ENCODE peak calls at places on chromosomes 12 and 14, in six cellular contexts. O is omental fat pad, E is A549, T is AG10803, Z is MCF 10A, Q is heart left ventricle. U is an unnamed sample.

GRCh38 chr14:22474730-22475351 is 114.2 kb downstream of the DAD1 start:
- DNase-seq in Z (no peak), O (no peak), T (peak), Q (no peak), E (no peak), U (no peak)

GRCh38 chr12:132727091-132727794 is 16.6 kb downstream of the PGAM5 start:
- DNase-seq in Q (no peak), O (no peak), Z (no peak), T (no peak), E (no peak), U (no peak)

GRCh38 chr14:80215756-80216581 is 4.7 kb upstream of the DIO2 start:
- DNase-seq in E (peak), Z (peak), Q (peak), T (peak), O (no peak), U (no peak)

GRCh38 chr14:21068521-21069387 is 1.4 kb upstream of the ARHGEF40 start:
- DNase-seq in Q (peak), E (peak), T (peak), O (no peak), Z (peak), U (peak)

GRCh38 chr14:61034416-61035100 is 53.5 kb downstream of the SLC38A6 start:
- DNase-seq in Z (peak), O (no peak), Q (no peak), T (no peak), E (no peak), U (peak)

GRCh38 chr14:89625988-89626806 is 209.2 kb upstream of the FOXN3 start:
- DNase-seq in Z (no peak), Q (no peak), E (no peak), T (no peak), O (no peak), U (no peak)

GRCh38 chr12:55499810-55500252 is 7.7 kb downstream of the OR6C68 start:
- DNase-seq in O (no peak), Z (no peak), T (no peak), Q (no peak), E (no peak), U (no peak)

GRCh38 chr12:64965920-64966319 is 141.5 kb downstream of the TBC1D30 start:
- DNase-seq in O (no peak), Q (no peak), E (no peak), Z (no peak), T (no peak), U (no peak)

GRCh38 chr12:55996201-55996714 is 818 bp upstream of the SUOX start:
- DNase-seq in O (no peak), Z (peak), E (peak), Q (peak), T (peak), U (peak)

GRCh38 chr12:131816495-131816894 is 11.7 kb upstream of the MMP17 start:
- DNase-seq in E (no peak), O (no peak), Z (no peak), Q (no peak), T (no peak), U (no peak)

GRCh38 chr14:70858641-70859040 is 48.6 kb upstream of the PCNX1 start:
- DNase-seq in E (no peak), O (no peak), T (no peak), Q (no peak), Z (no peak), U (no peak)

GRCh38 chr12:94079965-94080683 is 68.3 kb upstream of the PLXNC1 start:
- DNase-seq in T (no peak), Q (no peak), Z (no peak), E (no peak), O (no peak), U (no peak)

GRCh38 chr12:93526786-93527428 is 45.6 kb upstream of the SOCS2 start:
- DNase-seq in Q (no peak), Z (peak), O (no peak), E (peak), T (peak), U (no peak)

GRCh38 chr12:60337865-60338549 is 742.2 kb downstream of the SLC16A7 start:
- DNase-seq in O (no peak), Z (no peak), Q (no peak), T (no peak), E (no peak), U (no peak)

GRCh38 chr14:24095196-24096068 is 1.3 kb downstream of the PCK2 start:
- DNase-seq in Q (peak), E (no peak), O (no peak), Z (peak), T (peak), U (peak)

GRCh38 chr12:10722502-10722904 is 620 bp downstream of the YBX3 start:
- DNase-seq in O (no peak), Z (peak), T (peak), E (peak), Q (peak), U (peak)

GRCh38 chr12:52394836-52395405 is 9.5 kb upstream of the KRT84 start:
- DNase-seq in T (no peak), E (no peak), O (no peak), Z (no peak), Q (no peak), U (no peak)

GRCh38 chr14:93785423-93785822 is 2.9 kb downstream of the PRIMA1 start:
- DNase-seq in T (no peak), Z (no peak), O (no peak), E (no peak), Q (no peak), U (no peak)

GRCh38 chr12:116406529-116406928 is 129.0 kb upstream of the MED13L start:
- DNase-seq in Q (peak), T (peak), Z (peak), O (peak), E (peak), U (no peak)

GRCh38 chr14:100078997-100079561 is 13.9 kb downstream of the EVL start:
- DNase-seq in Z (peak), Q (no peak), E (no peak), O (no peak), T (peak), U (peak)

GRCh38 chr12:9636807-9637206 is 29.1 kb upstream of the KLRB1 start:
- DNase-seq in Z (no peak), O (no peak), E (no peak), T (no peak), Q (no peak), U (no peak)
- TF ChIP-seq CTCF in Z (no peak), O (no peak), E (no peak), T (no peak), Q (no peak), U (no peak)

DNA sequence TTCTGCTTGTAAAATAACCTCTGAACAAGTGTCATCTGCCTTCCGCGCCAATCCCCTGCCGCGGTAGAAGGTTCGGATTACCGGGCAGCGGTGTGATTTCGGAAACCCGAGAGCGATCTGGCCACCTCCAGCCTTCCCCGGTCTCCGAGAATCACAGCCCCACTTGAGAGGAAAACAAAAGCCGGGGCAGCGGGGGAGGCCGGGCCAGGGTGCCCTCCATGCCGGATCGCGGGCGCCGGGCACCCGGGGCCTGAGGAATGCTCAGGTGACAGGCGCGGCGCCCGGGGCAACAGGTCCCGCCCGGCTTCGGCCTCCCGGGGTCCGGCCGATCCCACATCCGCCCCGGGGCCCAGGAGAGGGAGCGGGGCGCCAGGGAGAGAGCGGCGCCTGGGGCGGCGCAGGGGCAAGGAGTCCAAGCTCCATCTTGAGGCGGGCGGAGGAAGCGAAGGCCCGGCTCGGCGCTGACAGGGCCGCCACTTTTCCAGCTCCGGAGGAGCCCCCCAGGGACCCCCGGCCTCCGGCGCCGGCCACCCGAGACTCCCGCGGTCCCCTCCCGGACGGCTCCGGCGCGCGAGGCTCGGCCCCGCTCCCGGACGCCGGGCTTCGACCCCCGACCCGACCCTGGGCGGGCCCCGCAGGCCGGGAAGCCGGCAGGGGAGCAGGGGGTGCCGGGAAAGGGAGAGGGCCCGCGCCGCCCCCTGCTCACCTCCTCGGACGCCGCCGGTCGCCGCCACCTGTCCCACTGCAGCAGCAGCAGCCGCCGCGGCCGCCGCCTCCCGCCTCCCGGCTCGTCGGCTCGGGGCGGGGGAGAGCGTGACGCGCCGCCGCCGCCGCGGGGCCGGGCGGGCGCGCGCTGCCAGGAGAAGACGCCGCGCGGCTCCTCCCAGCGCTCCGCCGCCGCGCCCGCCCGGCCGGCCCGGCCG is at the start of gene CLIP1:
- DNase-seq in Q (peak), T (peak), O (no peak), E (peak), Z (peak), U (peak)
- TF ChIP-seq CTCF in Q (peak), T (peak), O (no peak), E (peak), Z (peak), U (peak)

GRCh38 chr12:28535216-28535615 is 345.0 kb downstream of the CCDC91 start:
- DNase-seq in O (no peak), T (peak), E (no peak), Q (no peak), Z (peak), U (no peak)

GRCh38 chr12:28537474-28537873 is 347.2 kb downstream of the CCDC91 start:
- DNase-seq in T (peak), Q (no peak), E (no peak), O (no peak), Z (no peak), U (no peak)

GRCh38 chr12:28540324-28540714 is 350.1 kb downstream of the CCDC91 start:
- DNase-seq in T (no peak), Q (no peak), Z (no peak), O (no peak), E (no peak), U (no peak)

GRCh38 chr12:28539691-28540323 is 349.6 kb downstream of the CCDC91 start:
- DNase-seq in E (no peak), Q (no peak), O (no peak), T (no peak), Z (no peak), U (no peak)

GRCh38 chr12:28536088-28536487 is 345.8 kb downstream of the CCDC91 start:
- DNase-seq in T (peak), O (no peak), Z (peak), Q (no peak), E (no peak), U (no peak)
- TF ChIP-seq CTCF in T (peak), O (no peak), Z (no peak), Q (no peak), E (no peak), U (no peak)

GRCh38 chr14:75277000-75277795 is 1.4 kb upstream of the FOS start:
- DNase-seq in Z (peak), O (peak), Q (peak), T (peak), E (peak), U (peak)
- TF ChIP-seq CTCF in Z (no peak), O (no peak), Q (no peak), T (no peak), E (no peak), U (peak)

GRCh38 chr12:120720234-120720968 is 5.2 kb upstream of the ACADS start:
- DNase-seq in E (no peak), Q (no peak), Z (peak), T (peak), O (no peak), U (no peak)

GRCh38 chr12:120719496-120720233 is 6.0 kb upstream of the ACADS start:
- DNase-seq in E (no peak), T (peak), O (no peak), Q (no peak), Z (no peak), U (no peak)

GRCh38 chr12:120722784-120723183 is 2.8 kb upstream of the ACADS start:
- DNase-seq in O (no peak), Z (no peak), T (peak), Q (no peak), E (no peak), U (no peak)

GRCh38 chr12:120720972-120721801 is 4.4 kb upstream of the ACADS start:
- DNase-seq in T (no peak), Q (no peak), E (no peak), Z (no peak), O (no peak), U (no peak)

DNA sequence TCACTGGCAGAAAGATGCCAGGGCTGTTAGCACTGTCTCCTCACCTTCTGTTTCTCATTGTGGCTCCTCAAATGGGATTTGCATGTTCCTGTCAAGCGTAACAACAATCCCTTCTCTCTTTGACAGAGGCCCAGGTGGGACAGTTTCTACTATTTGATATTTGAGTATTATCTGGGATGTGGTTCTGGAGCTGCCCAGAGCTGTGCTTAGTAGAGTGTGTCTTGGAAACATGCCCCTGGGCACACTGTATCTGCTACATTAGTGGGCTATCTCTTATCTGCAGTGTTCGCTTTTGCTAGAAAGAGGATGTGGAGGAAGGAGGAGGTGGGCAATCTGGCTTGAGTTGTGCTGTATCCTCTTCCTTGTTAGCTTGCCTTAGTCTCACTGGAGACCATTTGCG is 3.8 kb upstream of the ACADS start:
- DNase-seq in O (no peak), Z (no peak), Q (no peak), E (no peak), T (no peak), U (no peak)
- TF ChIP-seq CTCF in O (no peak), Z (no peak), Q (no peak), E (no peak), T (no peak), U (no peak)

GRCh38 chr14:45610303-45610702 is 357.3 kb upstream of the MIS18BP1 start:
- DNase-seq in E (no peak), T (no peak), O (no peak), Z (peak), Q (no peak), U (no peak)
- TF ChIP-seq CTCF in E (no peak), T (no peak), O (no peak), Z (peak), Q (no peak), U (no peak)